ENCODE peak calls at places on chromosome 18, in five cellular contexts. Z, J, R, S and Y are unnamed samples.

GRCh38 chr18:56298935-56299334 is 339.5 kb downstream of the TXNL1 start:
- DNase-seq in Z (no peak), J (no peak), R (no peak), S (no peak), Y (peak)

GRCh38 chr18:62420513-62421209 is 95.6 kb downstream of the TNFRSF11A start:
- DNase-seq in Z (peak), J (peak), R (no peak), S (no peak), Y (peak)

GRCh38 chr18:48374423-48375149 is 34.6 kb downstream of the ZBTB7C start:
- DNase-seq in Z (no peak), J (no peak), R (no peak), S (no peak), Y (no peak)

GRCh38 chr18:56532176-56532840 is 106.1 kb downstream of the TXNL1 start:
- DNase-seq in Z (no peak), J (no peak), R (no peak), S (no peak), Y (peak)

GRCh38 chr18:3511980-3512379 is 62.0 kb downstream of the TGIF1 start:
- DNase-seq in Z (no peak), J (no peak), R (peak), S (no peak), Y (peak)

GRCh38 chr18:66344227-66344626 is 259.7 kb downstream of the CDH19 start:
- DNase-seq in Z (no peak), J (no peak), R (peak), S (no peak), Y (no peak)

GRCh38 chr18:59556265-59556664 is 141.0 kb downstream of the CCBE1 start:
- DNase-seq in Z (no peak), J (no peak), R (no peak), S (no peak), Y (peak)

GRCh38 chr18:46497129-46497528 is 159.9 kb downstream of the LOXHD1 start:
- DNase-seq in Z (no peak), J (no peak), R (no peak), S (no peak), Y (no peak)

GRCh38 chr18:67242001-67242400 is 274.5 kb downstream of the DSEL start:
- DNase-seq in Z (no peak), J (no peak), R (no peak), S (no peak), Y (no peak)

GRCh38 chr18:13381907-13382682 is 163.5 kb downstream of the LDLRAD4 start:
- DNase-seq in Z (peak), J (peak), R (peak), S (no peak), Y (no peak)

GRCh38 chr18:51751901-51752300 is 554.4 kb upstream of the MEX3C start:
- DNase-seq in Z (no peak), J (no peak), R (no peak), S (no peak), Y (no peak)

GRCh38 chr18:50401888-50402287 is 27.0 kb downstream of the SKA1 start:
- DNase-seq in Z (no peak), J (no peak), R (peak), S (no peak), Y (peak)

GRCh38 chr18:35776481-35776880 is 194.9 kb downstream of the GALNT1 start:
- DNase-seq in Z (no peak), J (no peak), R (no peak), S (no peak), Y (no peak)

GRCh38 chr18:55407191-55407590 is 180.8 kb downstream of the TCF4 start:
- DNase-seq in Z (no peak), J (no peak), R (peak), S (no peak), Y (no peak)

GRCh38 chr18:58862851-58863538 is 1.7 kb upstream of the ZNF532 start:
- DNase-seq in Z (no peak), J (no peak), R (peak), S (peak), Y (no peak)

GRCh38 chr18:32302806-32303205 is 113.0 kb downstream of the MEP1B start:
- DNase-seq in Z (no peak), J (no peak), R (no peak), S (no peak), Y (no peak)

GRCh38 chr18:67199993-67200617 is 316.4 kb downstream of the DSEL start:
- DNase-seq in Z (no peak), J (no peak), R (peak), S (no peak), Y (no peak)

GRCh38 chr18:26549103-26549485 is 741 bp upstream of the KCTD1 start:
- DNase-seq in Z (no peak), J (peak), R (no peak), S (no peak), Y (no peak)

GRCh38 chr18:48534364-48534763 is 4.5 kb upstream of the CTIF start:
- DNase-seq in Z (no peak), J (no peak), R (no peak), S (no peak), Y (no peak)

GRCh38 chr18:3889803-3890202 is 439.8 kb downstream of the TGIF1 start:
- DNase-seq in Z (no peak), J (no peak), R (no peak), S (no peak), Y (no peak)

GRCh38 chr18:2536493-2536892 is 34.8 kb downstream of the METTL4 start:
- DNase-seq in Z (no peak), J (no peak), R (no peak), S (no peak), Y (no peak)

GRCh38 chr18:42338683-42339082 is 383.6 kb downstream of the PIK3C3 start:
- DNase-seq in Z (no peak), J (no peak), R (no peak), S (no peak), Y (no peak)

GRCh38 chr18:7147399-7147798 is 29.8 kb upstream of the LAMA1 start:
- DNase-seq in Z (no peak), J (no peak), R (no peak), S (no peak), Y (no peak)

GRCh38 chr18:77102246-77103040 is 30.1 kb downstream of the MBP start:
- DNase-seq in Z (no peak), J (no peak), R (no peak), S (no peak), Y (peak)